ENCODE peak calls at places on chromosomes 2 and 18, in eight cellular contexts. A is progenitor cell of endocrine pancreas; C is Peyer's patch; O is transverse colon; K is tibial nerve; N is endothelial cell; U is foreskin fibroblast; B is CD8-positive, alpha-beta T cell. T is an unnamed sample.

GRCh38 chr2:68216454-68217310 is 35.6 kb downstream of the PPP3R1 start:
- DNase-seq in K (no peak), B (no peak), N (no peak), A (no peak), C (no peak), U (no peak), O (no peak), T (no peak)

GRCh38 chr2:37742286-37742685 is 70.8 kb upstream of the CDC42EP3 start:
- DNase-seq in N (no peak), K (no peak), C (no peak), B (no peak), U (peak; percentile 72), A (no peak), O (no peak), T (no peak)

GRCh38 chr18:21051615-21052014 is 60.0 kb downstream of the ROCK1 start:
- DNase-seq in O (no peak), K (no peak), N (no peak), A (no peak), C (no peak), B (no peak), U (no peak), T (no peak)

GRCh38 chr2:69043736-69044400 is 30.9 kb downstream of the ANTXR1 start:
- DNase-seq in A (no peak), K (no peak), U (no peak), O (no peak), C (no peak), N (no peak), B (no peak), T (no peak)

GRCh38 chr2:162161634-162162033 is 9.6 kb upstream of the GCG start:
- DNase-seq in B (no peak), U (no peak), K (no peak), A (no peak), C (no peak), N (no peak), O (no peak), T (no peak)

GRCh38 chr2:169507698-169508097 is 1.8 kb upstream of the KLHL41 start:
- DNase-seq in B (no peak), U (peak; percentile 54), O (no peak), A (no peak), C (no peak), N (no peak), K (no peak), T (no peak)

GRCh38 chr2:45128580-45128997 is 119.3 kb upstream of the SIX2 start:
- DNase-seq in C (no peak), K (no peak), N (no peak), U (peak; percentile 97), A (no peak), O (no peak), B (no peak), T (no peak)

GRCh38 chr2:134120160-134120717 is 133.6 kb upstream of the MGAT5 start:
- DNase-seq in C (no peak), N (peak; percentile 25), U (peak; percentile 31), B (no peak), A (peak; percentile 36), K (no peak), O (no peak), T (no peak)

GRCh38 chr18:58601468-58602266 is 27.2 kb downstream of the ALPK2 start:
- DNase-seq in B (no peak), K (no peak), N (no peak), A (no peak), U (no peak), O (no peak), C (no peak), T (no peak)

GRCh38 chr2:168246483-168247340 is 683 bp downstream of the STK39 start:
- DNase-seq in A (peak; percentile 54), N (peak; percentile 63), B (peak; percentile 58), C (peak; percentile 88), U (peak; percentile 85), O (peak; percentile 82), K (peak; percentile 36), T (no peak)

GRCh38 chr18:79685281-79685680 is 5.7 kb downstream of the CTDP1 start:
- DNase-seq in U (no peak), B (no peak), A (no peak), N (no peak), O (no peak), C (no peak), K (no peak), T (no peak)

GRCh38 chr18:59354731-59355130 is 4.3 kb downstream of the LMAN1 start:
- DNase-seq in C (no peak), B (no peak), K (no peak), O (no peak), U (peak; percentile 18), A (no peak), N (no peak), T (no peak)

GRCh38 chr2:73979686-73980085 is 5.0 kb upstream of the TET3 start:
- DNase-seq in A (no peak), N (no peak), B (no peak), K (no peak), U (peak; percentile 93), C (no peak), O (no peak), T (no peak)

GRCh38 chr2:173880561-173880960 is 84.6 kb downstream of the SP3 start:
- DNase-seq in K (no peak), A (no peak), C (no peak), B (no peak), N (no peak), U (no peak), O (no peak), T (no peak)

GRCh38 chr2:17816396-17817245 is at the start of gene MSGN1:
- DNase-seq in C (no peak), N (no peak), U (no peak), O (no peak), B (no peak), K (no peak), A (no peak), T (no peak)

GRCh38 chr2:241637233-241638062 is at the start of gene ATG4B:
- DNase-seq in B (peak; percentile 46), C (peak; percentile 91), N (peak; percentile 81), A (peak; percentile 68), O (peak; percentile 87), U (peak; percentile 97), K (peak; percentile 55), T (peak; percentile 90)

GRCh38 chr2:241639385-241639784 is 1.9 kb downstream of the ATG4B start:
- DNase-seq in K (no peak), C (no peak), B (no peak), U (no peak), N (no peak), A (no peak), O (no peak), T (no peak)

GRCh38 chr2:241636983-241637232 is at the start of gene THAP4:
- DNase-seq in C (peak; percentile 84), K (no peak), N (peak; percentile 68), U (peak; percentile 90), O (peak; percentile 72), B (no peak), A (peak; percentile 58), T (no peak)

GRCh38 chr2:241638940-241639339 is 1.4 kb downstream of the ATG4B start:
- DNase-seq in O (no peak), N (no peak), K (no peak), B (no peak), C (no peak), A (no peak), U (no peak), T (no peak)

GRCh38 chr2:241638063-241638660 is 669 bp downstream of the ATG4B start:
- DNase-seq in O (no peak), B (no peak), N (no peak), C (no peak), K (no peak), A (no peak), U (no peak), T (no peak)
- TF ChIP-seq CTCF in O (no peak), B (no peak), N (no peak), C (no peak), K (no peak), A (no peak), U (no peak), T (no peak)

DNA sequence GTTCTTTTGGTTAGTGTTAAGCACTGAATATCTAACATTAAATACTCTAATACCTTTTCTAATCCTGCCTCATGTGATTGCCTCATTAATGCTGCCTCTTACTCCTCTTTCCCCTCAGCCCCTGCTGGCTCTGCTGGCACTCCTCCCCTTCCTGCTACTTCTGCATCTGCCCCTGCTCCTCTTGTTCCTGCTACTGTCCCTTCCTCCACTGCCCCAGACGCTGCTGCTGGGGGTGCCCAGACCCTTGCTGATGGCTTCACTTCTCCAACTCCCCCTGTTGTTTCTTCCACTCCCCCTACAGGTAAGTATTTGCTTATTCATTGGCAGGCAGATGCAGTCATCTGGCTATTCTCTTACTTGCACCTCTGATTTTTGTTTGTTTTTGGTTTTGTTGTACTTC is 68.5 kb downstream of the ABI2 start:
- DNase-seq in A (no peak), C (no peak), K (no peak), B (no peak), O (no peak), U (no peak), N (no peak), T (no peak)
- TF ChIP-seq CTCF in A (peak; percentile 45), C (no peak), K (no peak), B (no peak), O (no peak), U (peak; percentile 25), N (peak; percentile 48), T (peak; percentile 9)

DNA sequence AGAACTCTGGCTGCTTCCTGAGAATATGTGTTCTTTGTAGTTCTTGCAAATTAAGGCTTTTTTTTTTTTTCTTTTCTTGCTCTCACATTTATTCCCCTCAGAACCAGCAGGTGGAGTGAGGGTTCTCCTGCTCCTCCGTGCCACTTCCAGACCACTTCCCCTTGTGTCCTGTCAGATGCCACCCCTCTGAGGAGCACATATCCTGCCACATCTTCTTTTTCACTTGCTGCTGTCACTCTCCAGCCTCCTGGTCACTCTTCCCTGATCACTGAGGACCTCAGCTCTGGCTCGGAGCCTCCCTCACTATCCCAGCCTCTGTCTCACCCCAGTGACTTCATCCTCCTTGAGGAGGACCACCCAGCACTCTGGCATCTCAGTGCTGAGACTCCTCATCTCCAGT is 100.5 kb downstream of the TACR1 start:
- DNase-seq in O (no peak), N (peak; percentile 25), U (peak; percentile 39), C (no peak), K (no peak), A (no peak), B (no peak), T (no peak)
- TF ChIP-seq CTCF in O (peak; percentile 28), N (peak; percentile 67), U (peak; percentile 59), C (no peak), K (no peak), A (peak; percentile 62), B (no peak), T (no peak)

GRCh38 chr2:176725873-176726645 is 456.8 kb downstream of the MTX2 start:
- DNase-seq in N (no peak), C (no peak), B (no peak), K (no peak), A (no peak), O (no peak), U (no peak), T (no peak)
- TF ChIP-seq CTCF in N (no peak), C (no peak), B (no peak), K (no peak), A (no peak), O (no peak), U (no peak), T (no peak)

GRCh38 chr2:122338000-122338399 is 582.5 kb downstream of the TSN start:
- DNase-seq in N (no peak), O (no peak), B (no peak), C (no peak), K (no peak), U (no peak), A (no peak), T (no peak)
- TF ChIP-seq CTCF in N (peak; percentile 14), O (no peak), B (no peak), C (no peak), K (no peak), U (no peak), A (no peak), T (no peak)

T was measured in D721Med.